ENCODE peak calls at places on chromosomes 12 and 14, in four cellular contexts. One of them, this sample, is unnamed.
A peak's percentile ranks its signal among the peaks of the same experiment; 100 is the strongest.

GRCh38 chr12:59398164-59398563 is 197.7 kb upstream of the SLC16A7 start:
- DNase-seq in endothelial cell of umbilical vein: no peak
- DNase-seq in left ventricle myocardium inferior: no peak
- DNase-seq in foreskin keratinocyte: no peak
- DNase-seq in this sample: no peak

GRCh38 chr12:114396153-114396868 is 9.6 kb downstream of the TBX5 start:
- DNase-seq in endothelial cell of umbilical vein: no peak
- DNase-seq in left ventricle myocardium inferior: no peak
- DNase-seq in foreskin keratinocyte: no peak
- DNase-seq in this sample: no peak

GRCh38 chr12:59020541-59020940 is 100.2 kb upstream of the LRIG3 start:
- DNase-seq in endothelial cell of umbilical vein: no peak
- DNase-seq in left ventricle myocardium inferior: no peak
- DNase-seq in foreskin keratinocyte: no peak
- DNase-seq in this sample: no peak

GRCh38 chr12:13079440-13079906 is 24.0 kb downstream of the GSG1 start:
- DNase-seq in endothelial cell of umbilical vein: peak; percentile 98
- DNase-seq in left ventricle myocardium inferior: no peak
- DNase-seq in foreskin keratinocyte: no peak
- DNase-seq in this sample: no peak

GRCh38 chr14:100271247-100271939 is 32.4 kb downstream of the YY1 start:
- DNase-seq in endothelial cell of umbilical vein: peak; percentile 61
- DNase-seq in left ventricle myocardium inferior: no peak
- DNase-seq in foreskin keratinocyte: no peak
- DNase-seq in this sample: no peak

GRCh38 chr14:91246051-91246852 is 1.7 kb upstream of the GPR68 start:
- DNase-seq in endothelial cell of umbilical vein: no peak
- DNase-seq in left ventricle myocardium inferior: no peak
- DNase-seq in foreskin keratinocyte: no peak
- DNase-seq in this sample: no peak

GRCh38 chr12:5898874-5899273 is 46.2 kb downstream of the ANO2 start:
- DNase-seq in endothelial cell of umbilical vein: no peak
- DNase-seq in left ventricle myocardium inferior: no peak
- DNase-seq in foreskin keratinocyte: no peak
- DNase-seq in this sample: no peak

GRCh38 chr12:50699940-50700339 is 64.0 kb upstream of the ATF1 start:
- DNase-seq in endothelial cell of umbilical vein: no peak
- DNase-seq in left ventricle myocardium inferior: no peak
- DNase-seq in foreskin keratinocyte: no peak
- DNase-seq in this sample: no peak

GRCh38 chr14:58401587-58401986 is 5.9 kb downstream of the TOMM20L start:
- DNase-seq in endothelial cell of umbilical vein: no peak
- DNase-seq in left ventricle myocardium inferior: no peak
- DNase-seq in foreskin keratinocyte: no peak
- DNase-seq in this sample: no peak

GRCh38 chr12:95674631-95675030 is 115.9 kb downstream of the NTN4 start:
- DNase-seq in endothelial cell of umbilical vein: peak; percentile 87
- DNase-seq in left ventricle myocardium inferior: no peak
- DNase-seq in foreskin keratinocyte: no peak
- DNase-seq in this sample: no peak

GRCh38 chr14:95609398-95609990 is 74.6 kb downstream of the GLRX5 start:
- DNase-seq in endothelial cell of umbilical vein: peak; percentile 29
- DNase-seq in left ventricle myocardium inferior: no peak
- DNase-seq in foreskin keratinocyte: no peak
- DNase-seq in this sample: no peak

GRCh38 chr14:80055226-80055625 is 156.1 kb downstream of the DIO2 start:
- DNase-seq in endothelial cell of umbilical vein: no peak
- DNase-seq in left ventricle myocardium inferior: no peak
- DNase-seq in foreskin keratinocyte: no peak
- DNase-seq in this sample: no peak

GRCh38 chr12:20525064-20525610 is 156.8 kb downstream of the PDE3A start:
- DNase-seq in endothelial cell of umbilical vein: no peak
- DNase-seq in left ventricle myocardium inferior: no peak
- DNase-seq in foreskin keratinocyte: no peak
- DNase-seq in this sample: no peak

GRCh38 chr14:33954016-33954598 is 3.2 kb upstream of the EGLN3 start:
- DNase-seq in endothelial cell of umbilical vein: no peak
- DNase-seq in left ventricle myocardium inferior: no peak
- DNase-seq in foreskin keratinocyte: no peak
- DNase-seq in this sample: no peak

GRCh38 chr12:26317942-26318565 is 122.7 kb downstream of the SSPN start:
- DNase-seq in endothelial cell of umbilical vein: peak; percentile 74
- DNase-seq in left ventricle myocardium inferior: no peak
- DNase-seq in foreskin keratinocyte: peak; percentile 93
- DNase-seq in this sample: peak; percentile 94

GRCh38 chr14:75303415-75303814 is 24.8 kb downstream of the FOS start:
- DNase-seq in endothelial cell of umbilical vein: peak; percentile 65
- DNase-seq in left ventricle myocardium inferior: peak; percentile 47
- DNase-seq in foreskin keratinocyte: no peak
- DNase-seq in this sample: no peak

GRCh38 chr12:12272869-12273268 is 6.0 kb upstream of the LRP6 start:
- DNase-seq in endothelial cell of umbilical vein: no peak
- DNase-seq in left ventricle myocardium inferior: no peak
- DNase-seq in foreskin keratinocyte: no peak
- DNase-seq in this sample: peak; percentile 45

GRCh38 chr12:131455581-131456110 is 255.2 kb upstream of the SFSWAP start:
- DNase-seq in endothelial cell of umbilical vein: no peak
- DNase-seq in left ventricle myocardium inferior: no peak
- DNase-seq in foreskin keratinocyte: no peak
- DNase-seq in this sample: no peak

GRCh38 chr14:73661872-73662271 is 17.1 kb downstream of the DNAL1 start:
- DNase-seq in endothelial cell of umbilical vein: no peak
- DNase-seq in left ventricle myocardium inferior: no peak
- DNase-seq in foreskin keratinocyte: no peak
- DNase-seq in this sample: no peak

GRCh38 chr12:53478865-53479264 is 20.4 kb downstream of the MAP3K12 start:
- DNase-seq in endothelial cell of umbilical vein: no peak
- DNase-seq in left ventricle myocardium inferior: no peak
- DNase-seq in foreskin keratinocyte: no peak
- DNase-seq in this sample: no peak

GRCh38 chr12:105523164-105524057 is 192.9 kb downstream of the C12orf75 start:
- DNase-seq in endothelial cell of umbilical vein: peak; percentile 18
- DNase-seq in left ventricle myocardium inferior: peak; percentile 83
- DNase-seq in foreskin keratinocyte: no peak
- DNase-seq in this sample: no peak

GRCh38 chr14:67018720-67019119 is 170.5 kb upstream of the GARIN2 start:
- DNase-seq in endothelial cell of umbilical vein: no peak
- DNase-seq in left ventricle myocardium inferior: no peak
- DNase-seq in foreskin keratinocyte: no peak
- DNase-seq in this sample: no peak

GRCh38 chr14:89340200-89340667 is 76.8 kb downstream of the FOXN3 start:
- DNase-seq in endothelial cell of umbilical vein: no peak
- DNase-seq in left ventricle myocardium inferior: no peak
- DNase-seq in foreskin keratinocyte: peak; percentile 46
- DNase-seq in this sample: no peak

GRCh38 chr14:76227450-76228050 is 75.8 kb downstream of the GPATCH2L start:
- DNase-seq in endothelial cell of umbilical vein: no peak
- DNase-seq in left ventricle myocardium inferior: no peak
- DNase-seq in foreskin keratinocyte: peak; percentile 55
- DNase-seq in this sample: no peak

GRCh38 chr14:83799230-83799629 is 1730.7 kb upstream of the FLRT2 start:
- DNase-seq in endothelial cell of umbilical vein: no peak
- DNase-seq in left ventricle myocardium inferior: no peak
- DNase-seq in foreskin keratinocyte: no peak
- DNase-seq in this sample: no peak

GRCh38 chr12:2960996-2961616 is 1.9 kb downstream of the TEAD4 start:
- DNase-seq in endothelial cell of umbilical vein: peak; percentile 48
- DNase-seq in left ventricle myocardium inferior: no peak
- DNase-seq in foreskin keratinocyte: no peak
- DNase-seq in this sample: no peak

GRCh38 chr14:29927596-29928341 is at the start of gene PRKD1:
- DNase-seq in endothelial cell of umbilical vein: peak; percentile 4
- DNase-seq in left ventricle myocardium inferior: peak; percentile 63
- DNase-seq in foreskin keratinocyte: no peak
- DNase-seq in this sample: no peak

GRCh38 chr12:46263140-46264017 is 5.5 kb downstream of the SLC38A1 start:
- DNase-seq in endothelial cell of umbilical vein: no peak
- DNase-seq in left ventricle myocardium inferior: no peak
- DNase-seq in foreskin keratinocyte: no peak
- DNase-seq in this sample: no peak
- TF ChIP-seq CTCF in endothelial cell of umbilical vein: no peak
- TF ChIP-seq CTCF in left ventricle myocardium inferior: peak; percentile 49
- TF ChIP-seq CTCF in foreskin keratinocyte: peak; percentile 54
- TF ChIP-seq CTCF in this sample: peak; percentile 33

GRCh38 chr12:84497819-84498218 is 414.8 kb downstream of the SLC6A15 start:
- DNase-seq in endothelial cell of umbilical vein: peak; percentile 7
- DNase-seq in left ventricle myocardium inferior: no peak
- DNase-seq in foreskin keratinocyte: no peak
- DNase-seq in this sample: no peak
- TF ChIP-seq CTCF in endothelial cell of umbilical vein: peak; percentile 32
- TF ChIP-seq CTCF in left ventricle myocardium inferior: no peak
- TF ChIP-seq CTCF in foreskin keratinocyte: peak; percentile 63
- TF ChIP-seq CTCF in this sample: peak; percentile 17

DNA sequence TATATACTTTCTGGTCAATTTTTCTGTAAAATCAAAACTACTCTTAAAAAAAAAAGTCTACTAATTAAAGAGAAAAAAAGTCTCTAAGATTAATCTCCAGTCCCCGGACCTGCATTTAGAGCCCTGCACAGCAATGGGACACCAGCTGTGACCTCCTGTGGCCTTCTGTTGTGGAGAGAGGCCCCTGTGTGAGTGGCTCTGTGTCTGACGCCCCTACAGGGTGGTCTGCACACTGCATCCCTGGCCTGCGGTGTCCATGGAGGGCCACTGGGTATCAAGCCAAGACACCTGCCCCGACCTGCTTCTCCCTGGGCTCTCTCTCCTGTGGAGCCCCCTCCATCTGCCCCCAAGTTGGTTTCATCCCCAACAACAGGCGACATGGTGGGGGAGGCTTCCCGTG is 248.0 kb upstream of the DIO3 start:
- DNase-seq in endothelial cell of umbilical vein: no peak
- DNase-seq in left ventricle myocardium inferior: no peak
- DNase-seq in foreskin keratinocyte: no peak
- DNase-seq in this sample: no peak
- TF ChIP-seq CTCF in endothelial cell of umbilical vein: no peak
- TF ChIP-seq CTCF in left ventricle myocardium inferior: no peak
- TF ChIP-seq CTCF in foreskin keratinocyte: no peak
- TF ChIP-seq CTCF in this sample: no peak

DNA sequence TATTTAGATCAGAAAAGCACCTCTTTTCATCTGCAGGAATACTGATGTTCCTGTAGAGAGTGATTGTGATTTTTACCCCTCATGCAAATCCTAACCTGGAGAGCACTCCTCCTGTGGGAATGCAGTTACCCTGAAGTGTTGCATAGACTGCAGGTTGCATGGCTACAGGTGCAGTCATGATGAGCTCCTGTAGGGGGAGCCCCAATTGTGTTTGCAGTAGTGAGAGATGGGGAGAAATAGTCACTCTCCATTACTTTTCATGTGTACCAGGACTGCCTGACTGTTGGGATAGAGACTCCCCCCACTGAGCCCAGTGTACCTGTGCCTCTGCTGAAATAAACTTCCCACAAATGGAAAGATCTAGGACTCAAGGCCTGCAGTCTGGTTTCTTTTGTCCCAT is 1086.5 kb downstream of the SLC6A15 start:
- DNase-seq in endothelial cell of umbilical vein: peak; percentile 8
- DNase-seq in left ventricle myocardium inferior: no peak
- DNase-seq in foreskin keratinocyte: no peak
- DNase-seq in this sample: no peak
- TF ChIP-seq CTCF in endothelial cell of umbilical vein: peak; percentile 64
- TF ChIP-seq CTCF in left ventricle myocardium inferior: peak; percentile 57
- TF ChIP-seq CTCF in foreskin keratinocyte: peak; percentile 78
- TF ChIP-seq CTCF in this sample: peak; percentile 72

GRCh38 chr14:103504991-103505565 is 17.6 kb downstream of the CKB start:
- DNase-seq in endothelial cell of umbilical vein: no peak
- DNase-seq in left ventricle myocardium inferior: no peak
- DNase-seq in foreskin keratinocyte: no peak
- DNase-seq in this sample: no peak
- TF ChIP-seq CTCF in endothelial cell of umbilical vein: no peak
- TF ChIP-seq CTCF in left ventricle myocardium inferior: no peak
- TF ChIP-seq CTCF in foreskin keratinocyte: peak; percentile 19
- TF ChIP-seq CTCF in this sample: no peak

DNA sequence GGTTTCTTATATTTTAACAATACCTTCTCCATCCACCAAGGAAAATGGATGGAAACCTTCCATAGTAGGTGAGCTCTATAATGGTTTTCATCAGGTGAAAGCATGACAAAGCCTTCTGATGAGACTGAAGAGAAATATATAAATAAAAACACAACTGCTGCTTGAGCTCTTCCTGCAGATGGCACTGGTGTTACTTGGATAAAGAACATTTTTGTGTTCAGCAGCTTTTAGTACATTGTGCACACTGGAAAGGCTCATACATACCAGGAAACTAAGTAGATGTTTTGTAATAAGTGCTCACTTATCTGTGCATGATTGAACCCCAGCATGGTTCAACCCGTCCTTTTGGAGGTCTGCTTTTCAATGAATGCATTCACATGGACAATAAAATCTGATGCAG is 357.3 kb upstream of the MIS18BP1 start:
- DNase-seq in endothelial cell of umbilical vein: peak; percentile 4
- DNase-seq in left ventricle myocardium inferior: no peak
- DNase-seq in foreskin keratinocyte: no peak
- DNase-seq in this sample: peak; percentile 10
- TF ChIP-seq CTCF in endothelial cell of umbilical vein: no peak
- TF ChIP-seq CTCF in left ventricle myocardium inferior: no peak
- TF ChIP-seq CTCF in foreskin keratinocyte: peak; percentile 73
- TF ChIP-seq CTCF in this sample: peak; percentile 40

GRCh38 chr14:70857499-70857895 is 48.2 kb upstream of the MAP3K9 start:
- DNase-seq in endothelial cell of umbilical vein: no peak
- DNase-seq in left ventricle myocardium inferior: no peak
- DNase-seq in foreskin keratinocyte: no peak
- DNase-seq in this sample: no peak

GRCh38 chr14:70856851-70857498 is 47.7 kb upstream of the MAP3K9 start:
- DNase-seq in endothelial cell of umbilical vein: no peak
- DNase-seq in left ventricle myocardium inferior: no peak
- DNase-seq in foreskin keratinocyte: peak; percentile 93
- DNase-seq in this sample: peak; percentile 38

GRCh38 chr14:70855486-70855885 is 46.2 kb upstream of the MAP3K9 start:
- DNase-seq in endothelial cell of umbilical vein: no peak
- DNase-seq in left ventricle myocardium inferior: no peak
- DNase-seq in foreskin keratinocyte: no peak
- DNase-seq in this sample: no peak

DNA sequence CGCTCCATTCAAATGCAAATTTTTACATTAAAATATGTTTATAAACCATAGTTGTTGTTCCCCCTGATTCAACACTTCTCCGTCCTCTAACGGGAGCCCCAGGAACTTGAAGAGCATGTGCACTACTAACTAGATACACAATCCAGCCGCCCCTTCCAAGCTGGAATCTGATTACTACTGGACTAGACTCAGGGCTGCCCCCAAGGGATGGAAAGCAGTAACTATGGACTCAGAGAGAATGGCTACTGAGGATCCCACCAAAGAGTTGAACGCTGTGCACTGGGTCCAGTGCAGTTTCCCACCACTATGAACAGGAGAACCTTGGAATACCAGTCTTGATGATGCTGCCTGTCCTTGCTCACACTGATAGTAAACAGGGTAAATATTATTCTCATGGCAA is 48.6 kb upstream of the PCNX1 start:
- DNase-seq in endothelial cell of umbilical vein: no peak
- DNase-seq in left ventricle myocardium inferior: no peak
- DNase-seq in foreskin keratinocyte: no peak
- DNase-seq in this sample: no peak
- TF ChIP-seq CTCF in endothelial cell of umbilical vein: no peak
- TF ChIP-seq CTCF in left ventricle myocardium inferior: no peak
- TF ChIP-seq CTCF in foreskin keratinocyte: no peak
- TF ChIP-seq CTCF in this sample: no peak

GRCh38 chr14:103333754-103334643 is at the start of gene EIF5:
- DNase-seq in endothelial cell of umbilical vein: peak; percentile 99
- DNase-seq in left ventricle myocardium inferior: peak; percentile 99
- DNase-seq in foreskin keratinocyte: peak; percentile 77
- DNase-seq in this sample: peak; percentile 80
- TF ChIP-seq CTCF in endothelial cell of umbilical vein: no peak
- TF ChIP-seq CTCF in left ventricle myocardium inferior: peak; percentile 53
- TF ChIP-seq CTCF in foreskin keratinocyte: peak; percentile 22
- TF ChIP-seq CTCF in this sample: no peak

This sample was measured in kidney epithelial cell.